ENCODE peak calls at places on chromosomes 12 and 14, in six cellular contexts. J is stimulated activated CD8-positive, alpha-beta memory T cell treated with anti-CD3 and anti-CD28 coated beads, Interleukin-15, amount 100 ng/mL, for 4 hours; L is Right ventricle myocardium superior; D is upper lobe of right lung; I is NCI-H345; K is T47D. A is an unnamed sample.

GRCh38 chr14:69133206-69134125 is 19.5 kb downstream of the DCAF5 start:
- DNase-seq in K (no peak), I (no peak), J (no peak), D (no peak), L (no peak), A (no peak)

GRCh38 chr12:88895634-88896033 is 315.4 kb upstream of the KITLG start:
- DNase-seq in J (no peak), K (no peak), L (no peak), D (no peak), I (no peak), A (no peak)

GRCh38 chr14:106831322-106831720 is 1304.9 kb downstream of the TMEM121 start:
- DNase-seq in K (no peak), L (peak), D (peak), J (no peak), I (no peak), A (no peak)

GRCh38 chr12:124609041-124609984 is 41.9 kb upstream of the NCOR2 start:
- DNase-seq in L (peak), K (peak), J (peak), I (peak), D (peak), A (peak)

GRCh38 chr12:108543642-108544041 is 17.3 kb downstream of the SART3 start:
- DNase-seq in J (no peak), L (no peak), I (no peak), D (no peak), K (no peak), A (no peak)

GRCh38 chr12:3496964-3497363 is 6.0 kb downstream of the PRMT8 start:
- DNase-seq in I (peak), K (no peak), L (no peak), J (no peak), D (no peak), A (no peak)

GRCh38 chr12:118148287-118148686 is 12.4 kb downstream of the PEBP1 start:
- DNase-seq in J (no peak), K (no peak), I (no peak), D (no peak), L (no peak), A (no peak)

GRCh38 chr12:96015672-96016071 is 19.5 kb upstream of the HAL start:
- DNase-seq in D (no peak), J (no peak), K (no peak), L (peak), I (no peak), A (peak)

GRCh38 chr12:109329710-109330109 is 18.0 kb upstream of the MYO1H start:
- DNase-seq in D (no peak), I (no peak), K (no peak), J (no peak), L (no peak), A (no peak)

GRCh38 chr14:28321475-28322244 is 444.9 kb upstream of the FOXG1 start:
- DNase-seq in D (no peak), K (no peak), I (no peak), J (no peak), L (no peak), A (no peak)

GRCh38 chr12:47721431-47721973 is 3.8 kb downstream of the ENDOU start:
- DNase-seq in K (no peak), L (no peak), I (no peak), D (no peak), J (no peak), A (no peak)

GRCh38 chr14:33118653-33119052 is 180.0 kb downstream of the NPAS3 start:
- DNase-seq in K (no peak), L (no peak), J (no peak), D (no peak), I (peak), A (no peak)